ENCODE peak calls at places on chromosomes 12 and 14, in nine cellular contexts. H is dorsolateral prefrontal cortex, Y is ascending aorta, X is skeletal muscle cell, P is breast epithelium, D is pancreas, O is choroid plexus epithelial cell, G is SK-N-SH, N is brain microvascular endothelial cell. C is an unnamed sample.

GRCh38 chr12:130953783-130954543 is at the start of gene ADGRD1:
- DNase-seq in H (no peak), Y (peak), X (peak), P (no peak), D (peak), O (peak), G (no peak), N (no peak), C (no peak)

GRCh38 chr14:77376380-77376770 is 519 bp downstream of the TMED8 start:
- DNase-seq in H (peak), Y (peak), X (no peak), P (no peak), D (peak), O (peak), G (peak), N (peak), C (peak)

GRCh38 chr14:95538801-95539509 is 4.1 kb downstream of the GLRX5 start:
- DNase-seq in H (no peak), Y (no peak), X (no peak), P (peak), D (no peak), O (no peak), G (no peak), N (no peak), C (no peak)

GRCh38 chr12:91388573-91388972 is 206.0 kb upstream of the DCN start:
- DNase-seq in H (no peak), Y (no peak), X (no peak), P (no peak), D (no peak), O (peak), G (no peak), N (no peak), C (no peak)

GRCh38 chr12:823043-823698 is 70.8 kb downstream of the WNK1 start:
- DNase-seq in H (no peak), Y (no peak), X (no peak), P (no peak), D (no peak), O (no peak), G (no peak), N (no peak), C (no peak)

GRCh38 chr12:3316776-3317480 is 174.1 kb upstream of the PRMT8 start:
- DNase-seq in H (no peak), Y (no peak), X (no peak), P (no peak), D (no peak), O (no peak), G (no peak), N (no peak), C (no peak)

GRCh38 chr12:98453070-98453469 is 62.3 kb upstream of the TMPO start:
- DNase-seq in H (no peak), Y (no peak), X (no peak), P (no peak), D (no peak), O (no peak), G (no peak), N (no peak), C (no peak)

GRCh38 chr12:18750087-18750486 is 12.2 kb downstream of the CAPZA3 start:
- DNase-seq in H (no peak), Y (no peak), X (peak), P (no peak), D (no peak), O (peak), G (no peak), N (no peak), C (no peak)

GRCh38 chr12:119328111-119328510 is 6.4 kb upstream of the CCDC60 start:
- DNase-seq in H (no peak), Y (no peak), X (no peak), P (no peak), D (no peak), O (no peak), G (peak), N (no peak), C (no peak)

GRCh38 chr14:105058521-105059034 is 6.7 kb downstream of the GPR132 start:
- DNase-seq in H (no peak), Y (no peak), X (no peak), P (no peak), D (no peak), O (no peak), G (no peak), N (no peak), C (no peak)

GRCh38 chr14:95741051-95741490 is 27.1 kb upstream of the TCL1A start:
- DNase-seq in H (no peak), Y (no peak), X (no peak), P (peak), D (no peak), O (no peak), G (no peak), N (no peak), C (no peak)

GRCh38 chr12:120316798-120317257 is 10.8 kb downstream of the PLA2G1B start:
- DNase-seq in H (no peak), Y (no peak), X (no peak), P (no peak), D (peak), O (peak), G (no peak), N (peak), C (no peak)

GRCh38 chr14:65267856-65268255 is 144.7 kb upstream of the FUT8 start:
- DNase-seq in H (no peak), Y (no peak), X (no peak), P (no peak), D (no peak), O (no peak), G (no peak), N (no peak), C (no peak)

GRCh38 chr14:94080606-94081385 is at the start of the genes DDX24 and IFI27L1:
- DNase-seq in H (peak), Y (peak), X (peak), P (peak), D (peak), O (peak), G (peak), N (peak), C (peak)

GRCh38 chr14:94079891-94080605 is 954 bp downstream of the DDX24 start:
- DNase-seq in H (no peak), Y (no peak), X (peak), P (no peak), D (no peak), O (peak), G (no peak), N (peak), C (peak)

GRCh38 chr14:94077111-94077821 is 3.7 kb downstream of the DDX24 start:
- DNase-seq in H (no peak), Y (no peak), X (no peak), P (no peak), D (no peak), O (no peak), G (no peak), N (no peak), C (no peak)

GRCh38 chr14:94075008-94075407 is 6.0 kb downstream of the DDX24 start:
- DNase-seq in H (no peak), Y (no peak), X (no peak), P (no peak), D (no peak), O (no peak), G (no peak), N (no peak), C (no peak)

GRCh38 chr14:94077823-94078222 is 3.2 kb downstream of the DDX24 start:
- DNase-seq in H (no peak), Y (no peak), X (no peak), P (no peak), D (no peak), O (no peak), G (no peak), N (no peak), C (no peak)
- H3K4me3 ChIP-seq in H (peak), Y (peak), X (no peak), P (peak), D (no peak), O (no peak), G (no peak), N (no peak), C (no peak)

DNA sequence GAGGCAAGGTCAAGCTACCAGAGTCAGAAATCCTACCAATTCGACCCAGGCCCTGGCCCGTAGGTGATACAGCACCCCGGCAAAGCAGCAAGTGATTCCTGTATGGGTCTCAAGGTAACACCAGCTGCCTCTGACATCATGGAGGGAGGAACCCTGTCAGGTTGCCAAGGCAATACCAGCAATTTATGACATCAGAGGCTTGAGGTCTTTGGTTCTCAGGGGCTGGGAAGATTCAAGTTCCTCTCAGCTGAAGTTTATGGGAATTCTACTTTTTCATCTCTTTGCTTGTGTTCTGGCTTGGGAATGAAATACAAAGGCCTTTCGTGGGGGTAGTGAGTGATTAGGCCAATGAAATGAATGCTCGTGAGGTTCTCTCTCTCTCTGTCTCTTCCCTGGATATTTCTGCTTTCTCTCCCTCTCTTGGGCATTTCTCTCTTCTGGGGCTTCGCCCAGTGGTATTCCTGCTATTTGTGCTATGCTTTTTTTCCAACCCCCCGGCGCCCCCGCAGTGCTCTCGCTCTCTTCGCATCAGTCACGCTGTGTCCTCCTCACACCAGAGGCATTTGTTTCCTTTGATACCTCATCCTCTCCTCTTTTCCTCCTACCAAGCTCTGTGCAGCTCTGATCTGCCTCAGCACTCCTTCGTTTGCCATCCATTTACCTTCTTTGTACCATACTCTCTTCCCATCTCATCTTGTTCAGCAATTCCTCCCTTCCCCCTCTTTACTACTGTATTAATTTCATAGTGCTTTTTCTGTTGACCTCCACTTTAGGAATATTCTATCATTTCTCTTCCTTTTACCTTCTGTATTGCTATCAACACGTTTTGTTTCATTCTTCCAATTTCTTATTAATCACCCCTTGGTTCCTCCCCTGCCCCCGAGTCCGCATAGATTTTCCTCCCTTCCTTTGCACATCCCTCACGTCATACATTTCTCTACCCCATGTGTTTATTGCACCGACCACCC is 2.9 kb downstream of the ZFHX2 start:
- DNase-seq in H (no peak), Y (no peak), X (no peak), P (no peak), D (no peak), O (peak), G (no peak), N (peak), C (peak)
- H3K4me3 ChIP-seq in H (peak), Y (no peak), X (no peak), P (no peak), D (no peak), O (no peak), G (no peak), N (no peak), C (no peak)

GRCh38 chr14:89215166-89215940 is 201.7 kb downstream of the FOXN3 start:
- DNase-seq in H (no peak), Y (no peak), X (no peak), P (no peak), D (no peak), O (no peak), G (no peak), N (no peak), C (no peak)

GRCh38 chr14:89217876-89218275 is 199.2 kb downstream of the FOXN3 start:
- DNase-seq in H (no peak), Y (no peak), X (no peak), P (no peak), D (no peak), O (no peak), G (no peak), N (no peak), C (no peak)

GRCh38 chr14:89221109-89221508 is 195.9 kb downstream of the FOXN3 start:
- DNase-seq in H (no peak), Y (no peak), X (no peak), P (no peak), D (no peak), O (peak), G (no peak), N (peak), C (peak)

GRCh38 chr14:89214221-89214965 is 202.6 kb downstream of the FOXN3 start:
- DNase-seq in H (no peak), Y (peak), X (no peak), P (peak), D (peak), O (no peak), G (peak), N (no peak), C (peak)

GRCh38 chr14:89219056-89219455 is 198.0 kb downstream of the FOXN3 start:
- DNase-seq in H (no peak), Y (no peak), X (no peak), P (no peak), D (no peak), O (no peak), G (no peak), N (no peak), C (no peak)
- H3K4me3 ChIP-seq in H (no peak), Y (no peak), X (no peak), P (no peak), D (no peak), O (no peak), G (no peak), N (no peak), C (no peak)

GRCh38 chr14:89319687-89320086 is 97.3 kb downstream of the FOXN3 start:
- DNase-seq in H (no peak), Y (no peak), X (no peak), P (no peak), D (no peak), O (no peak), G (no peak), N (no peak), C (no peak)

GRCh38 chr14:89315493-89316456 is 101.3 kb downstream of the FOXN3 start:
- DNase-seq in H (no peak), Y (no peak), X (no peak), P (no peak), D (no peak), O (no peak), G (no peak), N (no peak), C (no peak)

GRCh38 chr14:89314274-89314673 is 102.8 kb downstream of the FOXN3 start:
- DNase-seq in H (no peak), Y (no peak), X (no peak), P (no peak), D (no peak), O (no peak), G (no peak), N (no peak), C (no peak)

GRCh38 chr14:89320381-89321000 is 96.5 kb downstream of the FOXN3 start:
- DNase-seq in H (no peak), Y (no peak), X (no peak), P (no peak), D (no peak), O (peak), G (no peak), N (peak), C (peak)

GRCh38 chr14:89317051-89317691 is 99.9 kb downstream of the FOXN3 start:
- DNase-seq in H (no peak), Y (no peak), X (no peak), P (no peak), D (no peak), O (no peak), G (no peak), N (no peak), C (no peak)
- H3K4me3 ChIP-seq in H (no peak), Y (no peak), X (no peak), P (no peak), D (no peak), O (no peak), G (no peak), N (no peak), C (no peak)

GRCh38 chr14:75471059-75471458 is 43.2 kb downstream of the JDP2 start:
- DNase-seq in H (no peak), Y (no peak), X (no peak), P (no peak), D (no peak), O (no peak), G (no peak), N (no peak), C (no peak)
- H3K4me3 ChIP-seq in H (no peak), Y (no peak), X (no peak), P (no peak), D (no peak), O (no peak), G (no peak), N (no peak), C (no peak)

DNA sequence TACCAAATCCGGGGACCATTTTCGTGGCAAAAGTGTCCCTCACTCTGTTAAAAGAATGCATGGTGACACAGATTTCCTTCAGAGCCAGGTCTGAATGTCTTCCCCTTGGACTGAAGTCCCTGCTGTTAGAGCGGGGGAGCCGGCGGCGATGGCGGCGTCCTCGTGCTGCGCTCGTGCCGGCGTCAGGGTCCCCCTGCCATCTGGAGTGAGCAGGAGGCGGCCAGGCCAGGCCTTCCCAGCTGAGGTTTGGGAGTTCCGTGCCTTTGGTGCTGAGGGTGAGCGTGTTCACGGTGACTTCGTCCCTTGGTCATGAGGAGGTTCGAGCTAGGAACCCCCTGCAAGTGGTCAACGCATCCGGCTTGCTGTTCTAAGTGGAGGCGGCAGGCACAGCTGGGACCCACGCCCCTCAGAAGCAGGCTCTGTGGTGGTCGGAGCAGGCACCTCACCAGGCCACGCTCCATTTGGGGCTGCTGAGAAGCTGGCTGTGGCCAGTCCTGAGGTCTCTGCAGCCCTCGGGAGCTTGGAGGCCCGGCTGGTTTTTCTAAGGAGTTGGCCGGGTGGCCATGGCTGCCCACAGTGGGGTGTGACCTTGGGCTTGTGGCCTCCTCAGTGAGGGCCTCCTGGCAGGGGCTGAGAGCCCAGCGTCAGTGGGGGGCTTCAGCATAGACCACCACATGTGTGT is 9.5 kb downstream of the ZFYVE21 start:
- DNase-seq in H (no peak), Y (no peak), X (no peak), P (no peak), D (no peak), O (no peak), G (no peak), N (no peak), C (no peak)
- H3K4me3 ChIP-seq in H (no peak), Y (no peak), X (no peak), P (no peak), D (no peak), O (no peak), G (no peak), N (no peak), C (no peak)

GRCh38 chr12:31405021-31405420 is 79.1 kb upstream of the SINHCAF start:
- DNase-seq in H (no peak), Y (no peak), X (no peak), P (no peak), D (no peak), O (no peak), G (no peak), N (no peak), C (no peak)
- H3K4me3 ChIP-seq in H (no peak), Y (no peak), X (no peak), P (no peak), D (no peak), O (no peak), G (no peak), N (no peak), C (no peak)

GRCh38 chr14:91349481-91350074 is 68.0 kb downstream of the CCDC88C start:
- DNase-seq in H (no peak), Y (no peak), X (no peak), P (no peak), D (no peak), O (no peak), G (no peak), N (no peak), C (no peak)

GRCh38 chr14:91348861-91349465 is 68.7 kb downstream of the CCDC88C start:
- DNase-seq in H (no peak), Y (no peak), X (no peak), P (no peak), D (no peak), O (no peak), G (no peak), N (no peak), C (no peak)

GRCh38 chr14:91350813-91351507 is 66.7 kb downstream of the CCDC88C start:
- DNase-seq in H (no peak), Y (no peak), X (no peak), P (no peak), D (no peak), O (no peak), G (no peak), N (peak), C (no peak)

GRCh38 chr14:91351508-91351853 is 66.1 kb downstream of the CCDC88C start:
- DNase-seq in H (no peak), Y (no peak), X (no peak), P (no peak), D (no peak), O (no peak), G (no peak), N (no peak), C (no peak)

DNA sequence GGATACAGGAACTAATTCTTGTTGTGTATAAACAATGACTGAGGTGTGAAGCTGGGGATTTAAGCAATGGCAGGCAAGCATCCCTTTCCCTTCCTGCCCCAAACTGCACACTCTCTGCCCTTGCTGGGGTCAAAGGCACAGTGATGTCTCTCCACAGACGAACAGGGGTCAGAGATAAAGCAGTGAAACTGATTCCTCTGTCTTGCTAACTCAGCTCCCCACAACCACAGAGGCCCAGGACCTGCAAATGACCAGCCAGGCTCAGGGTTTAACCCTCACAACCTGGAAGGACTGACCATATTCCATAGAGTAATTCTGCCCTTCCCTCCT is 67.2 kb downstream of the CCDC88C start:
- DNase-seq in H (no peak), Y (no peak), X (no peak), P (no peak), D (no peak), O (no peak), G (no peak), N (no peak), C (no peak)
- H3K4me3 ChIP-seq in H (no peak), Y (no peak), X (no peak), P (no peak), D (no peak), O (no peak), G (no peak), N (no peak), C (no peak)